ENCODE peak calls at places on chromosome 20, in seven cellular contexts. H, J, W, Q, S, F and I are unnamed samples.

GRCh38 chr20:17453592-17453991 is 77.6 kb downstream of the BFSP1 start:
- DNase-seq in S (no peak), J (no peak), H (no peak), W (no peak), Q (no peak), F (no peak), I (no peak)

GRCh38 chr20:36120241-36120640 is 34.3 kb upstream of the EPB41L1 start:
- DNase-seq in J (no peak), Q (no peak), F (no peak), S (no peak), W (no peak), H (no peak), I (no peak)

GRCh38 chr20:40689943-40690835 is 1.2 kb upstream of the MAFB start:
- DNase-seq in H (peak; percentile 41), F (peak; percentile 8), S (peak; percentile 93), W (peak; percentile 92), Q (peak; percentile 59), J (peak; percentile 90), I (peak; percentile 56)

GRCh38 chr20:58651823-58652605 is 931 bp downstream of the STX16 start:
- DNase-seq in W (peak; percentile 35), S (peak; percentile 84), H (peak; percentile 55), F (peak; percentile 68), Q (peak; percentile 44), J (peak; percentile 79), I (peak; percentile 72)

GRCh38 chr20:36538026-36538764 is 3.1 kb upstream of the MYL9 start:
- DNase-seq in W (no peak), J (no peak), Q (no peak), F (no peak), H (no peak), S (no peak), I (no peak)

GRCh38 chr20:8364734-8365078 is 232.6 kb downstream of the PLCB1 start:
- DNase-seq in F (no peak), W (no peak), Q (no peak), H (no peak), J (no peak), S (no peak), I (no peak)

GRCh38 chr20:13301596-13301995 is 80.5 kb downstream of the ISM1 start:
- DNase-seq in F (no peak), J (no peak), S (no peak), W (no peak), H (no peak), Q (no peak), I (no peak)

GRCh38 chr20:6519556-6519955 is 247.9 kb upstream of the BMP2 start:
- DNase-seq in J (no peak), S (peak; percentile 59), W (no peak), Q (no peak), H (no peak), F (no peak), I (peak; percentile 98)

GRCh38 chr20:9129756-9130155 is 60.9 kb downstream of the PLCB4 start:
- DNase-seq in J (no peak), Q (no peak), W (no peak), F (no peak), H (no peak), S (no peak), I (no peak)

GRCh38 chr20:24379116-24379927 is 90.1 kb upstream of the SYNDIG1 start:
- DNase-seq in H (no peak), F (no peak), W (peak; percentile 28), Q (no peak), S (peak; percentile 84), J (peak; percentile 11), I (peak; percentile 11)